ENCODE peak calls at places on chromosomes 7 and 10, in four cellular contexts. One of them, this sample, is unnamed.

GRCh38 chr7:137940656-137941518 is 61.0 kb downstream of the CREB3L2 start:
- DNase-seq in heart left ventricle: no peak
- DNase-seq in cardiac muscle cell: peak
- DNase-seq in body of pancreas: no peak
- DNase-seq in this sample: peak

GRCh38 chr7:46468753-46469356 is 547.8 kb upstream of the IGFBP3 start:
- DNase-seq in body of pancreas: no peak
- DNase-seq in cardiac muscle cell: peak
- DNase-seq in heart left ventricle: no peak
- DNase-seq in this sample: no peak

GRCh38 chr10:120584786-120585185 is 127.8 kb downstream of the PLPP4 start:
- DNase-seq in heart left ventricle: no peak
- DNase-seq in body of pancreas: no peak
- DNase-seq in cardiac muscle cell: no peak
- DNase-seq in this sample: no peak

GRCh38 chr7:96388620-96389383 is 66.9 kb upstream of the SLC25A13 start:
- DNase-seq in heart left ventricle: peak
- DNase-seq in body of pancreas: no peak
- DNase-seq in cardiac muscle cell: no peak
- DNase-seq in this sample: no peak

GRCh38 chr10:34405611-34406462 is 409.3 kb downstream of the PARD3 start:
- DNase-seq in body of pancreas: no peak
- DNase-seq in heart left ventricle: no peak
- DNase-seq in cardiac muscle cell: no peak
- DNase-seq in this sample: no peak

GRCh38 chr7:95066736-95067530 is 159.5 kb downstream of the PPP1R9A start:
- DNase-seq in body of pancreas: no peak
- DNase-seq in cardiac muscle cell: no peak
- DNase-seq in heart left ventricle: no peak
- DNase-seq in this sample: no peak

GRCh38 chr10:76331742-76332141 is 900.3 kb downstream of the LRMDA start:
- DNase-seq in heart left ventricle: no peak
- DNase-seq in body of pancreas: no peak
- DNase-seq in cardiac muscle cell: no peak
- DNase-seq in this sample: no peak

GRCh38 chr7:66522518-66522917 is 106.2 kb upstream of the KCTD7 start:
- DNase-seq in body of pancreas: no peak
- DNase-seq in heart left ventricle: no peak
- DNase-seq in cardiac muscle cell: no peak
- DNase-seq in this sample: no peak

GRCh38 chr7:93178213-93178612 is 30.0 kb upstream of the SAMD9L start:
- DNase-seq in heart left ventricle: no peak
- DNase-seq in body of pancreas: no peak
- DNase-seq in cardiac muscle cell: no peak
- DNase-seq in this sample: no peak

GRCh38 chr7:92834661-92835139 is 1.7 kb downstream of the CDK6 start:
- DNase-seq in body of pancreas: peak
- DNase-seq in heart left ventricle: peak
- DNase-seq in cardiac muscle cell: peak
- DNase-seq in this sample: peak

GRCh38 chr7:73521636-73522080 is 435 bp downstream of the BAZ1B start:
- DNase-seq in heart left ventricle: no peak
- DNase-seq in cardiac muscle cell: peak
- DNase-seq in body of pancreas: no peak
- DNase-seq in this sample: peak

GRCh38 chr7:131383417-131383816 is 55.7 kb downstream of the MKLN1 start:
- DNase-seq in body of pancreas: no peak
- DNase-seq in cardiac muscle cell: no peak
- DNase-seq in heart left ventricle: no peak
- DNase-seq in this sample: no peak

GRCh38 chr7:152464312-152465117 is 28.7 kb upstream of the KMT2C start:
- DNase-seq in body of pancreas: peak
- DNase-seq in cardiac muscle cell: peak
- DNase-seq in heart left ventricle: peak
- DNase-seq in this sample: peak

GRCh38 chr10:115772606-115773005 is 500.4 kb downstream of the GFRA1 start:
- DNase-seq in body of pancreas: no peak
- DNase-seq in cardiac muscle cell: no peak
- DNase-seq in heart left ventricle: no peak
- DNase-seq in this sample: no peak

GRCh38 chr10:77428776-77429395 is 208.7 kb downstream of the KCNMA1 start:
- DNase-seq in cardiac muscle cell: peak
- DNase-seq in heart left ventricle: no peak
- DNase-seq in body of pancreas: peak
- DNase-seq in this sample: peak

GRCh38 chr10:80596391-80597257 is 58.9 kb downstream of the SH2D4B start:
- DNase-seq in cardiac muscle cell: peak
- DNase-seq in body of pancreas: peak
- DNase-seq in heart left ventricle: peak
- DNase-seq in this sample: peak

GRCh38 chr7:45987521-45988290 is 66.6 kb upstream of the IGFBP3 start:
- DNase-seq in cardiac muscle cell: no peak
- DNase-seq in heart left ventricle: no peak
- DNase-seq in body of pancreas: no peak
- DNase-seq in this sample: no peak

GRCh38 chr7:32869716-32870115 is 21.8 kb downstream of the KBTBD2 start:
- DNase-seq in cardiac muscle cell: no peak
- DNase-seq in heart left ventricle: no peak
- DNase-seq in body of pancreas: no peak
- DNase-seq in this sample: no peak

GRCh38 chr7:102080371-102081243 is 206.1 kb upstream of the SH2B2 start:
- DNase-seq in heart left ventricle: no peak
- DNase-seq in cardiac muscle cell: no peak
- DNase-seq in body of pancreas: no peak
- DNase-seq in this sample: no peak

GRCh38 chr7:129363-130221 is 62.8 kb upstream of the FAM20C start:
- DNase-seq in cardiac muscle cell: no peak
- DNase-seq in heart left ventricle: no peak
- DNase-seq in body of pancreas: no peak
- DNase-seq in this sample: no peak

GRCh38 chr7:88480901-88481300 is 174.2 kb upstream of the STEAP4 start:
- DNase-seq in cardiac muscle cell: no peak
- DNase-seq in heart left ventricle: no peak
- DNase-seq in body of pancreas: no peak
- DNase-seq in this sample: no peak

GRCh38 chr7:85600425-85600824 is 413.6 kb upstream of the SEMA3D start:
- DNase-seq in body of pancreas: no peak
- DNase-seq in heart left ventricle: no peak
- DNase-seq in cardiac muscle cell: peak
- DNase-seq in this sample: no peak

GRCh38 chr10:122515022-122515424 is 45.5 kb upstream of the DMBT1 start:
- DNase-seq in body of pancreas: no peak
- DNase-seq in cardiac muscle cell: no peak
- DNase-seq in heart left ventricle: no peak
- DNase-seq in this sample: no peak

GRCh38 chr10:10499839-10500238 is 517.8 kb upstream of the CELF2 start:
- DNase-seq in heart left ventricle: no peak
- DNase-seq in body of pancreas: no peak
- DNase-seq in cardiac muscle cell: no peak
- DNase-seq in this sample: no peak

GRCh38 chr10:3919676-3920308 is 134.8 kb upstream of the KLF6 start:
- DNase-seq in heart left ventricle: no peak
- DNase-seq in body of pancreas: no peak
- DNase-seq in cardiac muscle cell: peak
- DNase-seq in this sample: no peak

GRCh38 chr10:91366687-91367086 is 43.5 kb upstream of the HECTD2 start:
- DNase-seq in body of pancreas: no peak
- DNase-seq in heart left ventricle: no peak
- DNase-seq in cardiac muscle cell: no peak
- DNase-seq in this sample: no peak

GRCh38 chr10:122504551-122504950 is 43.2 kb downstream of the HTRA1 start:
- DNase-seq in cardiac muscle cell: no peak
- DNase-seq in body of pancreas: peak
- DNase-seq in heart left ventricle: peak
- DNase-seq in this sample: peak

GRCh38 chr7:18064242-18064838 is 36.7 kb upstream of the PRPS1L1 start:
- DNase-seq in cardiac muscle cell: peak
- DNase-seq in body of pancreas: peak
- DNase-seq in heart left ventricle: no peak
- DNase-seq in this sample: no peak

GRCh38 chr10:71068811-71069411 is 143.5 kb upstream of the UNC5B start:
- DNase-seq in body of pancreas: no peak
- DNase-seq in cardiac muscle cell: no peak
- DNase-seq in heart left ventricle: peak
- DNase-seq in this sample: no peak

GRCh38 chr7:68691261-68692216 is 906.7 kb upstream of the AUTS2 start:
- DNase-seq in heart left ventricle: no peak
- DNase-seq in cardiac muscle cell: no peak
- DNase-seq in body of pancreas: no peak
- DNase-seq in this sample: no peak

GRCh38 chr10:4241724-4242345 is 456.8 kb upstream of the KLF6 start:
- DNase-seq in cardiac muscle cell: peak
- DNase-seq in heart left ventricle: peak
- DNase-seq in body of pancreas: no peak
- DNase-seq in this sample: no peak

GRCh38 chr10:47241256-47241655 is 58.7 kb upstream of the GDF10 start:
- DNase-seq in body of pancreas: no peak
- DNase-seq in cardiac muscle cell: no peak
- DNase-seq in heart left ventricle: no peak
- DNase-seq in this sample: no peak

GRCh38 chr7:109111086-109111485 is 541.4 kb downstream of the DNAJB9 start:
- DNase-seq in cardiac muscle cell: no peak
- DNase-seq in heart left ventricle: no peak
- DNase-seq in body of pancreas: no peak
- DNase-seq in this sample: no peak

GRCh38 chr10:89550509-89550908 is 15.1 kb upstream of the SLC16A12 start:
- DNase-seq in cardiac muscle cell: peak
- DNase-seq in body of pancreas: peak
- DNase-seq in heart left ventricle: peak
- DNase-seq in this sample: peak

GRCh38 chr7:146116452-146117219 is at the start of gene CNTNAP2:
- DNase-seq in cardiac muscle cell: peak
- DNase-seq in heart left ventricle: no peak
- DNase-seq in body of pancreas: no peak
- DNase-seq in this sample: no peak

GRCh38 chr7:146115665-146116451 is 743 bp upstream of the CNTNAP2 start:
- DNase-seq in body of pancreas: peak
- DNase-seq in cardiac muscle cell: peak
- DNase-seq in heart left ventricle: peak
- DNase-seq in this sample: peak

GRCh38 chr7:146112755-146113154 is 3.8 kb upstream of the CNTNAP2 start:
- DNase-seq in body of pancreas: no peak
- DNase-seq in cardiac muscle cell: no peak
- DNase-seq in heart left ventricle: no peak
- DNase-seq in this sample: no peak
- TF ChIP-seq CTCF in body of pancreas: no peak
- TF ChIP-seq CTCF in cardiac muscle cell: no peak
- TF ChIP-seq CTCF in heart left ventricle: no peak
- TF ChIP-seq CTCF in this sample: no peak

DNA sequence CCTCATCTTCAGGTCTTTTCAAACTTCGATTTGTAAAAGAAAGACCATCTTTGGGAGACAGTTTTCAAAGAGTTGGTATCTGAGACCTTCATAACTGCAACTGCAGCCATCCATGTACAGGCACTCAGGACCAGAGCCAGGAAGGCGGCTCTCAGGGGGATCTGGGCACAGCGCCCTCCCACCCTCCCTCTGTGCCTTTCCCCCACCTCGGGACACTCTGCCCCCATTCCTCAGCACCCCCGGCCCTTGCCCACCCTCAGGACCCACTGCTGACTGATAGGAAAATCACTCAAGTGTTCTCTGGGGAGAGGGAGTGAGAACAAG is 143.6 kb downstream of the CUBN start:
- DNase-seq in cardiac muscle cell: no peak
- DNase-seq in heart left ventricle: peak
- DNase-seq in body of pancreas: no peak
- DNase-seq in this sample: no peak
- TF ChIP-seq CTCF in cardiac muscle cell: no peak
- TF ChIP-seq CTCF in heart left ventricle: no peak
- TF ChIP-seq CTCF in body of pancreas: no peak
- TF ChIP-seq CTCF in this sample: no peak

DNA sequence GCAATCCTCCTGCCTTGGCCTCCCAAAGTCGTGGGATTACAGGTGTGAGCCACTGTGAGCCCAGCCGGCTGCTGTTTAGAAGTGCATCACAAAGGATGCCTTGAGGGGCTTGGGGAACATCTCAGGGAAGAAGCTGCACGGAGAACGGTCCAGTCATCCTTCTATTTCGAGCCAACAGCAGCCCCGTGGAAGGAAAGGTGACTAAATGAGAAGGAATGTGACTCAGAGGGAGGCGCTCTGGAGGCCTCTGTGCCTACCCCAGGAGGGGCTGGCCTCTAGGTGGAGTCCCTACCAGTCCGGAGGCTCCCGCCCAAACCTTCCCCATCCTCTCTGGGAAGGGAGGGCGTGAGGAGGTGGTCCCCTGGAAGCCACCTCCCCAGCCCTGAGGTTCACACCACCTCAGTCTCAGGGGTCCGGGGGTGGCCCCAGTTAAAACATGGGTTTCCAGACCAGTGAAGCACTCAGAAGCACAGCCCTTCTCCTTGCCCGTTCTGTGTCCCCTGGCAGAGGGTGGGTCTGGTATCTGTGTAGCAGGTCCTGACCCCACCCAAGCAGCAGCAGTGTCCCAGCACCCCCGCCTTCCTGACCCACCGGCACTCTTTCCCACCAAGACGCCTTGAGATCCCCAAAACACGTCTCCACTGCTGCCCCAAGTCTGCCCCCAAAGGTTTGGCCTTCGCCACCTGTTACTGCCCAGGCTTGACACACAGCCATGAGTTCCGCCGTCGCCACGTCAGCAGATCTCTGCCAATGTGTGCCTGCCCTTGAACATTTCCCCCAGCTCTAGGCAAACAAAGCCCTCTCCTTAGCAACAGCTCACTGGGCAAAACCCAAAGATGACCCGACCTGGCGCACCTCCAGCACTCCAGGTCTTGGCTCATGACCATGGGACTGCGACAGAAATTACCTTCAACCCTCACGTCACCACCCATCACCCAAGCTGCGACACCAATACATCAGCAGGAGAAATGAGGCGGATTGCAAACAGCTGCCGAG is 75.9 kb downstream of the CTBP2 start:
- DNase-seq in heart left ventricle: peak
- DNase-seq in cardiac muscle cell: no peak
- DNase-seq in body of pancreas: peak
- DNase-seq in this sample: peak
- TF ChIP-seq CTCF in heart left ventricle: no peak
- TF ChIP-seq CTCF in cardiac muscle cell: peak
- TF ChIP-seq CTCF in body of pancreas: no peak
- TF ChIP-seq CTCF in this sample: no peak

GRCh38 chr7:100874577-100875355 is at the start of gene SRRT:
- DNase-seq in cardiac muscle cell: peak
- DNase-seq in body of pancreas: peak
- DNase-seq in heart left ventricle: peak
- DNase-seq in this sample: peak
- TF ChIP-seq CTCF in cardiac muscle cell: no peak
- TF ChIP-seq CTCF in body of pancreas: peak
- TF ChIP-seq CTCF in heart left ventricle: peak
- TF ChIP-seq CTCF in this sample: no peak